ENCODE peak calls at places on chromosomes 4 and X, in eight cellular contexts. One of them, this sample, is unnamed.

GRCh38 chr4:173365359-173365996 is 5.3 kb upstream of the SAP30 start:
- DNase-seq in tibial nerve: no peak
- DNase-seq in activated gamma-delta T cell treated with Interleukin-2 at 50 U/mL for 16 hours: no peak
- DNase-seq in CD8-positive, alpha-beta T cell: no peak
- DNase-seq in CD8-positive, alpha-beta memory T cell: no peak
- DNase-seq in HEK293T: no peak
- DNase-seq in progenitor cell of endocrine pancreas: no peak
- DNase-seq in lower lobe of right lung: no peak
- DNase-seq in this sample: no peak

GRCh38 chr4:140137654-140138053 is 16.3 kb downstream of the MAML3 start:
- DNase-seq in tibial nerve: no peak
- DNase-seq in activated gamma-delta T cell treated with Interleukin-2 at 50 U/mL for 16 hours: no peak
- DNase-seq in CD8-positive, alpha-beta T cell: no peak
- DNase-seq in CD8-positive, alpha-beta memory T cell: no peak
- DNase-seq in HEK293T: no peak
- DNase-seq in progenitor cell of endocrine pancreas: no peak
- DNase-seq in lower lobe of right lung: no peak
- DNase-seq in this sample: no peak

GRCh38 chr4:25378130-25378743 is 1.2 kb downstream of the ANAPC4 start:
- DNase-seq in tibial nerve: no peak
- DNase-seq in activated gamma-delta T cell treated with Interleukin-2 at 50 U/mL for 16 hours: no peak
- DNase-seq in CD8-positive, alpha-beta T cell: no peak
- DNase-seq in CD8-positive, alpha-beta memory T cell: no peak
- DNase-seq in HEK293T: no peak
- DNase-seq in progenitor cell of endocrine pancreas: no peak
- DNase-seq in lower lobe of right lung: no peak
- DNase-seq in this sample: no peak

GRCh38 chrX:3697701-3698279 is 15.7 kb downstream of the PRKX start:
- DNase-seq in tibial nerve: peak
- DNase-seq in activated gamma-delta T cell treated with Interleukin-2 at 50 U/mL for 16 hours: no peak
- DNase-seq in CD8-positive, alpha-beta T cell: no peak
- DNase-seq in CD8-positive, alpha-beta memory T cell: no peak
- DNase-seq in HEK293T: no peak
- DNase-seq in progenitor cell of endocrine pancreas: no peak
- DNase-seq in lower lobe of right lung: no peak
- DNase-seq in this sample: peak

GRCh38 chrX:34805951-34806350 is 136.6 kb upstream of the FAM47B start:
- DNase-seq in tibial nerve: no peak
- DNase-seq in activated gamma-delta T cell treated with Interleukin-2 at 50 U/mL for 16 hours: no peak
- DNase-seq in CD8-positive, alpha-beta T cell: no peak
- DNase-seq in CD8-positive, alpha-beta memory T cell: no peak
- DNase-seq in HEK293T: no peak
- DNase-seq in progenitor cell of endocrine pancreas: no peak
- DNase-seq in lower lobe of right lung: no peak
- DNase-seq in this sample: no peak

GRCh38 chr4:42713371-42713770 is 56.5 kb upstream of the ATP8A1 start:
- DNase-seq in tibial nerve: no peak
- DNase-seq in activated gamma-delta T cell treated with Interleukin-2 at 50 U/mL for 16 hours: no peak
- DNase-seq in CD8-positive, alpha-beta T cell: no peak
- DNase-seq in CD8-positive, alpha-beta memory T cell: no peak
- DNase-seq in HEK293T: no peak
- DNase-seq in progenitor cell of endocrine pancreas: no peak
- DNase-seq in lower lobe of right lung: no peak
- DNase-seq in this sample: no peak

GRCh38 chrX:56726609-56727008 is 2.4 kb upstream of the NBDY start:
- DNase-seq in tibial nerve: peak
- DNase-seq in activated gamma-delta T cell treated with Interleukin-2 at 50 U/mL for 16 hours: peak
- DNase-seq in CD8-positive, alpha-beta T cell: no peak
- DNase-seq in CD8-positive, alpha-beta memory T cell: peak
- DNase-seq in HEK293T: peak
- DNase-seq in progenitor cell of endocrine pancreas: no peak
- DNase-seq in lower lobe of right lung: no peak
- DNase-seq in this sample: no peak

GRCh38 chr4:127370495-127371069 is 262.2 kb upstream of the INTU start:
- DNase-seq in tibial nerve: peak
- DNase-seq in activated gamma-delta T cell treated with Interleukin-2 at 50 U/mL for 16 hours: no peak
- DNase-seq in CD8-positive, alpha-beta T cell: no peak
- DNase-seq in CD8-positive, alpha-beta memory T cell: no peak
- DNase-seq in HEK293T: no peak
- DNase-seq in progenitor cell of endocrine pancreas: no peak
- DNase-seq in lower lobe of right lung: no peak
- DNase-seq in this sample: no peak

GRCh38 chr4:16199132-16199531 is 27.1 kb downstream of the TAPT1 start:
- DNase-seq in tibial nerve: no peak
- DNase-seq in activated gamma-delta T cell treated with Interleukin-2 at 50 U/mL for 16 hours: no peak
- DNase-seq in CD8-positive, alpha-beta T cell: no peak
- DNase-seq in CD8-positive, alpha-beta memory T cell: no peak
- DNase-seq in HEK293T: no peak
- DNase-seq in progenitor cell of endocrine pancreas: no peak
- DNase-seq in lower lobe of right lung: no peak
- DNase-seq in this sample: no peak

GRCh38 chr4:143097751-143098150 is 87.0 kb upstream of the USP38 start:
- DNase-seq in tibial nerve: no peak
- DNase-seq in activated gamma-delta T cell treated with Interleukin-2 at 50 U/mL for 16 hours: no peak
- DNase-seq in CD8-positive, alpha-beta T cell: no peak
- DNase-seq in CD8-positive, alpha-beta memory T cell: no peak
- DNase-seq in HEK293T: no peak
- DNase-seq in progenitor cell of endocrine pancreas: no peak
- DNase-seq in lower lobe of right lung: no peak
- DNase-seq in this sample: no peak

GRCh38 chr4:67765928-67766327 is 11.7 kb upstream of the GNRHR start:
- DNase-seq in tibial nerve: no peak
- DNase-seq in activated gamma-delta T cell treated with Interleukin-2 at 50 U/mL for 16 hours: no peak
- DNase-seq in CD8-positive, alpha-beta T cell: no peak
- DNase-seq in CD8-positive, alpha-beta memory T cell: no peak
- DNase-seq in HEK293T: no peak
- DNase-seq in progenitor cell of endocrine pancreas: no peak
- DNase-seq in lower lobe of right lung: no peak
- DNase-seq in this sample: no peak

GRCh38 chrX:54358424-54359211 is 772 bp upstream of the WNK3 start:
- DNase-seq in tibial nerve: peak
- DNase-seq in activated gamma-delta T cell treated with Interleukin-2 at 50 U/mL for 16 hours: peak
- DNase-seq in CD8-positive, alpha-beta T cell: peak
- DNase-seq in CD8-positive, alpha-beta memory T cell: no peak
- DNase-seq in HEK293T: peak
- DNase-seq in progenitor cell of endocrine pancreas: peak
- DNase-seq in lower lobe of right lung: peak
- DNase-seq in this sample: peak

GRCh38 chr4:38386654-38387188 is 277.3 kb upstream of the KLF3 start:
- DNase-seq in tibial nerve: no peak
- DNase-seq in activated gamma-delta T cell treated with Interleukin-2 at 50 U/mL for 16 hours: no peak
- DNase-seq in CD8-positive, alpha-beta T cell: no peak
- DNase-seq in CD8-positive, alpha-beta memory T cell: no peak
- DNase-seq in HEK293T: no peak
- DNase-seq in progenitor cell of endocrine pancreas: no peak
- DNase-seq in lower lobe of right lung: no peak
- DNase-seq in this sample: no peak

GRCh38 chrX:145820825-145821224 is 3.2 kb downstream of the SLITRK2 start:
- DNase-seq in tibial nerve: no peak
- DNase-seq in activated gamma-delta T cell treated with Interleukin-2 at 50 U/mL for 16 hours: no peak
- DNase-seq in CD8-positive, alpha-beta T cell: no peak
- DNase-seq in CD8-positive, alpha-beta memory T cell: no peak
- DNase-seq in HEK293T: no peak
- DNase-seq in progenitor cell of endocrine pancreas: no peak
- DNase-seq in lower lobe of right lung: no peak
- DNase-seq in this sample: no peak

GRCh38 chr4:98491862-98492554 is 166.4 kb downstream of the TSPAN5 start:
- DNase-seq in tibial nerve: no peak
- DNase-seq in activated gamma-delta T cell treated with Interleukin-2 at 50 U/mL for 16 hours: no peak
- DNase-seq in CD8-positive, alpha-beta T cell: no peak
- DNase-seq in CD8-positive, alpha-beta memory T cell: no peak
- DNase-seq in HEK293T: no peak
- DNase-seq in progenitor cell of endocrine pancreas: no peak
- DNase-seq in lower lobe of right lung: no peak
- DNase-seq in this sample: no peak

GRCh38 chr4:181569553-181569952 is 673.6 kb upstream of the TENM3 start:
- DNase-seq in tibial nerve: no peak
- DNase-seq in activated gamma-delta T cell treated with Interleukin-2 at 50 U/mL for 16 hours: no peak
- DNase-seq in CD8-positive, alpha-beta T cell: no peak
- DNase-seq in CD8-positive, alpha-beta memory T cell: no peak
- DNase-seq in HEK293T: peak
- DNase-seq in progenitor cell of endocrine pancreas: no peak
- DNase-seq in lower lobe of right lung: no peak
- DNase-seq in this sample: peak

GRCh38 chr4:86640469-86640868 is 46.4 kb downstream of the PTPN13 start:
- DNase-seq in tibial nerve: no peak
- DNase-seq in activated gamma-delta T cell treated with Interleukin-2 at 50 U/mL for 16 hours: no peak
- DNase-seq in CD8-positive, alpha-beta T cell: no peak
- DNase-seq in CD8-positive, alpha-beta memory T cell: no peak
- DNase-seq in HEK293T: no peak
- DNase-seq in progenitor cell of endocrine pancreas: no peak
- DNase-seq in lower lobe of right lung: no peak
- DNase-seq in this sample: no peak

GRCh38 chrX:143664302-143664701 is 28.4 kb upstream of the SLITRK4 start:
- DNase-seq in tibial nerve: no peak
- DNase-seq in activated gamma-delta T cell treated with Interleukin-2 at 50 U/mL for 16 hours: no peak
- DNase-seq in CD8-positive, alpha-beta T cell: no peak
- DNase-seq in CD8-positive, alpha-beta memory T cell: no peak
- DNase-seq in HEK293T: no peak
- DNase-seq in progenitor cell of endocrine pancreas: no peak
- DNase-seq in lower lobe of right lung: no peak
- DNase-seq in this sample: peak

GRCh38 chr4:38132140-38132673 is 172.0 kb downstream of the PTTG2 start:
- DNase-seq in tibial nerve: peak
- DNase-seq in activated gamma-delta T cell treated with Interleukin-2 at 50 U/mL for 16 hours: peak
- DNase-seq in CD8-positive, alpha-beta T cell: peak
- DNase-seq in CD8-positive, alpha-beta memory T cell: peak
- DNase-seq in HEK293T: no peak
- DNase-seq in progenitor cell of endocrine pancreas: no peak
- DNase-seq in lower lobe of right lung: no peak
- DNase-seq in this sample: no peak

GRCh38 chrX:97039363-97040029 is 155.8 kb downstream of the RPA4 start:
- DNase-seq in tibial nerve: peak
- DNase-seq in activated gamma-delta T cell treated with Interleukin-2 at 50 U/mL for 16 hours: no peak
- DNase-seq in CD8-positive, alpha-beta T cell: no peak
- DNase-seq in CD8-positive, alpha-beta memory T cell: no peak
- DNase-seq in HEK293T: no peak
- DNase-seq in progenitor cell of endocrine pancreas: no peak
- DNase-seq in lower lobe of right lung: no peak
- DNase-seq in this sample: no peak

GRCh38 chrX:40543661-40544328 is 37.0 kb upstream of the ATP6AP2 start:
- DNase-seq in tibial nerve: peak
- DNase-seq in activated gamma-delta T cell treated with Interleukin-2 at 50 U/mL for 16 hours: peak
- DNase-seq in CD8-positive, alpha-beta T cell: no peak
- DNase-seq in CD8-positive, alpha-beta memory T cell: no peak
- DNase-seq in HEK293T: peak
- DNase-seq in progenitor cell of endocrine pancreas: no peak
- DNase-seq in lower lobe of right lung: no peak
- DNase-seq in this sample: peak

This sample was measured in NCI-H526.